ENCODE peak calls at places on chromosomes 5 and 9, in four cellular contexts. T is HFF-Myc, Y is cardiac muscle cell, P is OCI-LY7. B is an unnamed sample.

GRCh38 chr9:81890104-81890503 is 38.1 kb upstream of the SPATA31D4 start:
- DNase-seq in T (no peak), Y (no peak), P (no peak), B (peak)

GRCh38 chr5:7169240-7169878 is 226.6 kb upstream of the ADCY2 start:
- DNase-seq in T (no peak), Y (no peak), P (no peak), B (peak)

GRCh38 chr9:131837316-131837715 is 97.4 kb upstream of the RAPGEF1 start:
- DNase-seq in T (no peak), Y (peak), P (no peak), B (peak)

GRCh38 chr9:94676446-94677148 is 37.3 kb upstream of the FBP1 start:
- DNase-seq in T (no peak), Y (no peak), P (no peak), B (no peak)

GRCh38 chr9:125794708-125795107 is 47.5 kb downstream of the PBX3 start:
- DNase-seq in T (no peak), Y (no peak), P (no peak), B (no peak)

GRCh38 chr9:87516222-87516930 is 18.7 kb downstream of the DAPK1 start:
- DNase-seq in T (no peak), Y (no peak), P (no peak), B (no peak)

GRCh38 chr5:173714551-173715428 is 98.3 kb upstream of the BOD1 start:
- DNase-seq in T (peak), Y (no peak), P (no peak), B (peak)

GRCh38 chr9:630817-631216 is 210.7 kb upstream of the DMRT1 start:
- DNase-seq in T (no peak), Y (no peak), P (no peak), B (peak)

GRCh38 chr9:130846487-130847305 is 11.6 kb downstream of the ABL1 start:
- DNase-seq in T (no peak), Y (no peak), P (no peak), B (peak)

GRCh38 chr9:88641471-88642240 is 106.7 kb downstream of the NXNL2 start:
- DNase-seq in T (no peak), Y (no peak), P (no peak), B (no peak)

GRCh38 chr5:145124806-145125205 is 710.3 kb downstream of the PRELID2 start:
- DNase-seq in T (no peak), Y (peak), P (no peak), B (no peak)

GRCh38 chr9:125028041-125028440 is 87.2 kb upstream of the GOLGA1 start:
- DNase-seq in T (no peak), Y (no peak), P (no peak), B (no peak)

GRCh38 chr5:77885501-77885900 is 109.4 kb upstream of the TBCA start:
- DNase-seq in T (no peak), Y (no peak), P (no peak), B (no peak)

GRCh38 chr5:56328753-56329560 is 95.8 kb upstream of the ANKRD55 start:
- DNase-seq in T (no peak), Y (no peak), P (no peak), B (peak)

GRCh38 chr9:93033541-93033940 is 25.0 kb upstream of the SUSD3 start:
- DNase-seq in T (no peak), Y (no peak), P (no peak), B (no peak)

GRCh38 chr5:170571331-170571731 is 67.5 kb downstream of the KCNIP1 start:
- DNase-seq in T (no peak), Y (no peak), P (no peak), B (no peak)

GRCh38 chr5:94544031-94544650 is 74.3 kb downstream of the KIAA0825 start:
- DNase-seq in T (no peak), Y (no peak), P (no peak), B (peak)

GRCh38 chr5:60332244-60333018 is 367.5 kb downstream of the DEPDC1B start:
- DNase-seq in T (no peak), Y (no peak), P (no peak), B (peak)

GRCh38 chr5:41788800-41789395 is 81.3 kb downstream of the OXCT1 start:
- DNase-seq in T (no peak), Y (no peak), P (no peak), B (peak)

GRCh38 chr9:33289501-33289900 is 815 bp upstream of the NFX1 start:
- DNase-seq in T (no peak), Y (no peak), P (no peak), B (no peak)

GRCh38 chr9:17802249-17802857 is 223.5 kb downstream of the SH3GL2 start:
- DNase-seq in T (peak), Y (no peak), P (peak), B (peak)

GRCh38 chr5:152593388-152593787 is 188.3 kb upstream of the NMUR2 start:
- DNase-seq in T (no peak), Y (no peak), P (peak), B (peak)

GRCh38 chr9:81394816-81395215 is 294.5 kb downstream of the TLE1 start:
- DNase-seq in T (no peak), Y (no peak), P (no peak), B (no peak)

GRCh38 chr5:175383350-175383749 is 60.6 kb downstream of the DRD1 start:
- DNase-seq in T (no peak), Y (no peak), P (no peak), B (no peak)

GRCh38 chr9:137459147-137459600 is at the start of gene NSMF:
- DNase-seq in T (no peak), Y (peak), P (peak), B (peak)

GRCh38 chr5:134458234-134458633 is 46.6 kb upstream of the CDKN2AIPNL start:
- DNase-seq in T (no peak), Y (no peak), P (no peak), B (peak)

GRCh38 chr9:84331119-84331791 is 9.3 kb downstream of the SLC28A3 start:
- DNase-seq in T (no peak), Y (no peak), P (no peak), B (peak)

GRCh38 chr5:18745988-18746615 is 1111.8 kb downstream of the TAF11L14 start:
- DNase-seq in T (no peak), Y (no peak), P (peak), B (no peak)

GRCh38 chr5:64505769-64506566 is at the start of gene RGS7BP:
- DNase-seq in T (no peak), Y (peak), P (no peak), B (peak)

DNA sequence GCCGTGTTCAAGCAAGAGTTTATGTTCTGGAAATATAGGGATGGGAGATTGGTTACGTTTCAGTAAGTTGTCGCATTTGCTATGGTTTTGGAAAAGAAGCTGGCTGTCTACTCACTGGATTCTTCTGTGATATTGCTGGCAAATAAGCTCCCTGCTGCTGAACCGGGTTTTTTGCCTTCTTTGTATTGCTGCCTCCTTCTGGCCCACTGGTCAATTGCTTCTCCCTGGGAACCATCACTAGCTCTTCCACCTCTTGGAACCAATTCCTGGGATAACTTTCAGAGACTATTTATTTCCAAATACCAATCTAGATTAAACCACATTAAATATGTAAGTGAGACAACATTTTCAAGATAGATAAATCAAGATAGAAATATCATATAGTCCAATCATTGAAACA is 43.0 kb downstream of the NUDT12 start:
- DNase-seq in T (no peak), Y (peak), P (no peak), B (peak)
- TF ChIP-seq CTCF in T (no peak), Y (peak), P (peak), B (peak)

DNA sequence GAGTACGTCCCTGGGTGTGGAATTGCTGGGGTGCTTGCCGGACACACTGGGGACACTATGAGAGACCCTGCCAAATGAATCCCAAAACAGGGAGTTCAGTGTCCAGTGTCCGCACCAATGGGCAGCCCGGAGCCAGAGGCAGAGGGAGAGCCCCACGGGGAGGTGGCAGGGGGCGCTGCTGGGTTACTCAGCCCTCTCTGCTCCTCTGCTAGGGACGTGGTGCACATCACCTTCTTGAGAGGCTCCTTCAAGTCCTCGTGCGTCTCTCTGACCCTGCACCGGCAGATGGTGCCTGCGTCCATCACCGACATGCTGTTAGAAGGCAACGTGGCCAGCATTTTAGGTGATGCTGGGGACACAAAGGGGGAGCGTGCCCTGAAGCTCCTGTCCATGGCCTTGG is 20.8 kb downstream of the STKLD1 start:
- DNase-seq in T (no peak), Y (peak), P (no peak), B (peak)
- H3K4me3 ChIP-seq in T (no peak), Y (no peak), P (no peak), B (no peak)

DNA sequence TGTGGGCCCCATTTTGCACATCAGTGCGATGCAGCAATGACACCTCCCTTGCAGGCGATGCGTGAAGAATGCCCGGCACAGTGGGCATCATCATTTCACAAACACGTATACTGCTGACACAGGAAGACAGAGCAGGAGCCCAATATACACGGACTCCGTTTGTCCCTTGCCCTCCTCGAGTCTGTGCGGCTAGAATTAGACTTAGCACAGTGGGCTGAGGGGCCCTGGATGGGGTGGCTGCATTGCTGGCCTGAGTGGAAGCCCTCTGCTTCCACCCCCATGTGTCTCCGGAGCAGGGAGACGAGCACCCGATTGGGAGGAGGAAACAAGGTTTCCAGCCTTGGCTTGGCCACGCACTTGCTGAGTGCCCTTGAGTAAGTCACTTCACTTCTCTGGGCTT is 40.8 kb downstream of the GSN start:
- DNase-seq in T (no peak), Y (no peak), P (no peak), B (no peak)
- TF ChIP-seq CTCF in T (no peak), Y (no peak), P (no peak), B (no peak)

GRCh38 chr9:136052991-136053756 is 41.9 kb downstream of the NACC2 start:
- DNase-seq in T (no peak), Y (no peak), P (no peak), B (peak)
- H3K4me3 ChIP-seq in T (no peak), Y (no peak), P (no peak), B (no peak)

GRCh38 chr5:162591724-162592123 is 524.2 kb downstream of the GABRG2 start:
- DNase-seq in T (no peak), Y (no peak), P (no peak), B (no peak)

GRCh38 chr5:162593881-162594280 is 526.3 kb downstream of the GABRG2 start:
- DNase-seq in T (no peak), Y (no peak), P (peak), B (peak)
- TF ChIP-seq CTCF in T (no peak), Y (no peak), P (peak), B (peak)

DNA sequence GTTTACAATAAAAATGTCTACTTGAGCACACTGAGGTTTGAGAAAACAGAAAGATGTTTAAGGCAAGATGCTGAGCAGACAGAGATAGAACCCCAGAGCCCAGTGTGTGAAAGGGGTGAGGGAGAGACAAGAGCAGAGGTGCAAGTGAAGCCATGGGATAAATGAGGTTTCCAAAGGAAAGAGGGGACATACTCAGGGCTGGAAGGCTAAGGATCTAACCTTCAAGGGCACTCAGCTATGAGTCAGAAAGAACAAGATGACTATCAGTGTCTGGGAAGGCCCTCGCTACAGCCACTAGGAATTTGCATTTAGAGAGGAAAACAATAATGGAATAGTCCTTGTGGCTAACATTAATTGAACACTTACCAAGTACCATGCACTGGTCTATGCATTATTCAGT is 113.7 kb downstream of the HTR4 start:
- DNase-seq in T (no peak), Y (no peak), P (no peak), B (no peak)
- H3K4me3 ChIP-seq in T (no peak), Y (no peak), P (no peak), B (no peak)

DNA sequence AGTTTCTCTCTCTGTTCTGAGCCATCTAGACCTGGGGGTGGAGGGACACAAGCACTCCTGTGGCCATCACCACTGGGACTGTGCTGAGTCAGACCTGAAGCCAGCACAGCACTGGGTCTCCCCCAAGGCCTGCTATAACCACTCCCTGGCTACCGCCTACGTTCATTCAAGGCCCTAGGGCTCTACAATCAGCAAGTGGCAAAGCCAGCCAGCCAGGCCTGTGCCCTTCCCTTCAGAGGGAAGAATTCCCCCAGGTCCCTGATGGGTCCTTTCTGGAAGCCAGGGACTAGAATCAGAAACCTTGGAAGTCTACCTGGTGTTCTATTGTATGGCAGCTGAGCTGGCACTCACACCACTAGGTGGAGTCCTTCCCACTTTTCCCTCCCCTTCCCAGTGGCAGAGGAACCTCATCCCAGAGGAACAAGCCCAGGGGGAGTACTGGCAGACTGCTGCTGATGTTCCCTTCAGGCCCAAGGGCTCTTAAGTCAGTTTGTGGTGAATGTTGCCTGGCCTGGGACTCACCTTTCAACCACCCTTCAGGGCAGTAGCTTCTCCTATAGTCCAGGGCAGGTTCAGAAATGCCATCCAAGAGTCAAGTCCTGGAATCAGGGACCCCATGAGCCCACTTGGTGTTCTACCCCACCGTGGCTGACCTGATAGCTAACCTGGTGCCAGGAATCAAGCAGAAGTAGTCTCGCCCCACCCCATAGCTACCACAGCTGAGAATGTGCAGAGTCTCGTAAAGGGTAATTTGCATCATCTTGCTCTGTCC is 20.0 kb downstream of the JMY start:
- DNase-seq in T (peak), Y (peak), P (no peak), B (peak)
- TF ChIP-seq CTCF in T (peak), Y (peak), P (peak), B (peak)

GRCh38 chr5:44389410-44389879 is at the start of gene FGF10:
- DNase-seq in T (no peak), Y (peak), P (no peak), B (peak)

GRCh38 chr5:44387911-44388310 is 1.3 kb downstream of the FGF10 start:
- DNase-seq in T (no peak), Y (peak), P (no peak), B (no peak)

GRCh38 chr5:44387391-44387790 is 1.8 kb downstream of the FGF10 start:
- DNase-seq in T (no peak), Y (peak), P (no peak), B (no peak)

GRCh38 chr5:44390332-44390731 is 1.1 kb upstream of the FGF10 start:
- DNase-seq in T (no peak), Y (no peak), P (no peak), B (no peak)

GRCh38 chr5:44388504-44389409 is 463 bp downstream of the FGF10 start:
- DNase-seq in T (no peak), Y (peak), P (no peak), B (peak)
- H3K4me3 ChIP-seq in T (peak), Y (peak), P (no peak), B (peak)

DNA sequence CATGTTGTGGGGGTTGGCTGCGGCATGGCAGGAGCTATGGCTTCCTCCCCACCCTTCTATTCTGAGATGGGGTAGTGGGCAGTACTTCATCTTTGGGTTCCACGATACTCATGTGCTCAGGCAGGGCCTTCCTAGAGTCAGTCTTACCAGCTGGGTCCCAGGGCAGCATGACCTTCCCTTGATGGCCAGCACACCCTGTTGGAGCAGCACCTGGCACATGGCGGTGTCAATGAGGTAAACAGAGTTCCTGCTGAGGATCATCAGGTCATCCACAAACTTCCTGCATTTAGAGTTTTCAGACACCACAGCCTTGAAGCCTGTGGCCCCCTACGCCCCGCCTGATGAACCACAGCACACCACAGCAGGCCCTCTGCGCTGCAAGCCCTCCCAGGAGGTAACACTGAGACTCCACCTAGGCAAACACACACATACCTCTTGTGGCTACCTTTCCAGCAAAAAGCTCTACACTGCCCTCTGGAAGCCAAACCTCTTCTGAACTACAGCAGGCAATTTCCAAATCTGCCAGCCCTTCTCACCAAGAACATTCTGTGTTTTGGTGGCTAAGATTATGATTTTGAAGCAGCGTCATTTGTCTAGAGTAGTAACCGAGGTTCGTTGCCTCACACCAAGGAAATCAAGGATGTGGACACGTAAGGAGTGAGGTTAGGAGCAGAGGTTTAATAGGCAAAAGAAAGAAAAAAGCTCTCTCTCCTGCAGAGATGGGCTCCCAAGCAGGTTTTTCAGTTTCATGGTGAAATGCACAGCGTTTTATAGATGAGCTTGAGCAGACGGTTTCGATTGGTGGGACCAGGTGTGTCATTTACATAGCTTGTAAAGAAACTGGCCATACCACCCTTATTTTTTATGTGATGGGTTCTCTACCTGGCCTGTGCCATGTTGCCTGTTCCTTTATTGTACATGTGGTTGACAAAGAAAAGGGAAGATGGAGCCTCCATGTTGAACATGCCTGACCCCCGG is 20.3 kb upstream of the TMEM174 start:
- DNase-seq in T (no peak), Y (no peak), P (no peak), B (peak)
- TF ChIP-seq CTCF in T (no peak), Y (no peak), P (peak), B (peak)